ENCODE peak calls at places on chromosomes 5 and 9, in seven cellular contexts. One of them, this sample, is unnamed.

GRCh38 chr9:125438506-125439433 is 177.1 kb downstream of the GAPVD1 start:
- DNase-seq in uterus: no peak
- DNase-seq in ovary: no peak
- DNase-seq in mesothelial cell of epicardium: no peak
- DNase-seq in PC-9: no peak
- DNase-seq in endothelial cell of umbilical vein: no peak
- DNase-seq in breast epithelium: no peak
- DNase-seq in this sample: no peak

GRCh38 chr5:81393783-81394718 is at the start of gene ACOT12:
- DNase-seq in ovary: no peak
- DNase-seq in PC-9: no peak
- DNase-seq in breast epithelium: no peak
- DNase-seq in mesothelial cell of epicardium: peak
- DNase-seq in uterus: peak
- DNase-seq in endothelial cell of umbilical vein: no peak
- DNase-seq in this sample: peak

GRCh38 chr5:161002571-161003074 is 150.6 kb upstream of the ATP10B start:
- DNase-seq in breast epithelium: no peak
- DNase-seq in ovary: no peak
- DNase-seq in uterus: no peak
- DNase-seq in PC-9: no peak
- DNase-seq in mesothelial cell of epicardium: no peak
- DNase-seq in endothelial cell of umbilical vein: no peak
- DNase-seq in this sample: no peak

GRCh38 chr5:93299596-93300308 is 281.3 kb downstream of the NR2F1-AS1 start:
- DNase-seq in breast epithelium: no peak
- DNase-seq in ovary: no peak
- DNase-seq in mesothelial cell of epicardium: no peak
- DNase-seq in PC-9: no peak
- DNase-seq in uterus: no peak
- DNase-seq in endothelial cell of umbilical vein: no peak
- DNase-seq in this sample: no peak

GRCh38 chr9:112072721-112073553 is 102.2 kb downstream of the SUSD1 start:
- DNase-seq in uterus: no peak
- DNase-seq in breast epithelium: no peak
- DNase-seq in ovary: no peak
- DNase-seq in endothelial cell of umbilical vein: no peak
- DNase-seq in PC-9: peak
- DNase-seq in mesothelial cell of epicardium: no peak
- DNase-seq in this sample: no peak

GRCh38 chr5:145245354-145245753 is 589.8 kb downstream of the PRELID2 start:
- DNase-seq in PC-9: no peak
- DNase-seq in mesothelial cell of epicardium: no peak
- DNase-seq in endothelial cell of umbilical vein: peak
- DNase-seq in ovary: no peak
- DNase-seq in uterus: no peak
- DNase-seq in breast epithelium: no peak
- DNase-seq in this sample: no peak

GRCh38 chr9:133708770-133709611 is 29.2 kb downstream of the SARDH start:
- DNase-seq in breast epithelium: no peak
- DNase-seq in endothelial cell of umbilical vein: no peak
- DNase-seq in PC-9: no peak
- DNase-seq in ovary: peak
- DNase-seq in mesothelial cell of epicardium: no peak
- DNase-seq in uterus: no peak
- DNase-seq in this sample: no peak

GRCh38 chr5:112709416-112709815 is 28.3 kb upstream of the APC start:
- DNase-seq in uterus: no peak
- DNase-seq in mesothelial cell of epicardium: no peak
- DNase-seq in endothelial cell of umbilical vein: no peak
- DNase-seq in breast epithelium: no peak
- DNase-seq in PC-9: no peak
- DNase-seq in ovary: no peak
- DNase-seq in this sample: no peak

GRCh38 chr9:16794871-16795639 is 75.4 kb downstream of the BNC2 start:
- DNase-seq in mesothelial cell of epicardium: no peak
- DNase-seq in uterus: peak
- DNase-seq in breast epithelium: no peak
- DNase-seq in PC-9: no peak
- DNase-seq in endothelial cell of umbilical vein: peak
- DNase-seq in ovary: no peak
- DNase-seq in this sample: no peak

GRCh38 chr5:95417971-95418370 is 26.8 kb downstream of the FAM81B start:
- DNase-seq in ovary: no peak
- DNase-seq in endothelial cell of umbilical vein: no peak
- DNase-seq in PC-9: no peak
- DNase-seq in mesothelial cell of epicardium: no peak
- DNase-seq in breast epithelium: no peak
- DNase-seq in uterus: no peak
- DNase-seq in this sample: no peak

GRCh38 chr5:107853031-107853430 is 182.3 kb upstream of the EFNA5 start:
- DNase-seq in mesothelial cell of epicardium: no peak
- DNase-seq in breast epithelium: no peak
- DNase-seq in endothelial cell of umbilical vein: no peak
- DNase-seq in PC-9: no peak
- DNase-seq in ovary: no peak
- DNase-seq in uterus: no peak
- DNase-seq in this sample: no peak

GRCh38 chr5:175867587-175868347 is 3.6 kb upstream of the CPLX2 start:
- DNase-seq in endothelial cell of umbilical vein: no peak
- DNase-seq in breast epithelium: no peak
- DNase-seq in PC-9: no peak
- DNase-seq in mesothelial cell of epicardium: no peak
- DNase-seq in uterus: no peak
- DNase-seq in ovary: no peak
- DNase-seq in this sample: no peak

GRCh38 chr9:99299214-99300102 is 77.4 kb downstream of the SEC61B start:
- DNase-seq in ovary: no peak
- DNase-seq in endothelial cell of umbilical vein: peak
- DNase-seq in uterus: no peak
- DNase-seq in mesothelial cell of epicardium: no peak
- DNase-seq in PC-9: no peak
- DNase-seq in breast epithelium: no peak
- DNase-seq in this sample: no peak

GRCh38 chr5:163574477-163575440 is 69.3 kb downstream of the MAT2B start:
- DNase-seq in mesothelial cell of epicardium: no peak
- DNase-seq in endothelial cell of umbilical vein: peak
- DNase-seq in uterus: no peak
- DNase-seq in breast epithelium: no peak
- DNase-seq in ovary: no peak
- DNase-seq in PC-9: no peak
- DNase-seq in this sample: no peak

GRCh38 chr5:75245023-75245422 is 8.3 kb upstream of the ANKRD31 start:
- DNase-seq in ovary: no peak
- DNase-seq in uterus: no peak
- DNase-seq in endothelial cell of umbilical vein: no peak
- DNase-seq in mesothelial cell of epicardium: no peak
- DNase-seq in breast epithelium: no peak
- DNase-seq in PC-9: no peak
- DNase-seq in this sample: no peak

GRCh38 chr5:5522336-5522735 is 99.9 kb downstream of the ICE1 start:
- DNase-seq in breast epithelium: no peak
- DNase-seq in mesothelial cell of epicardium: no peak
- DNase-seq in uterus: no peak
- DNase-seq in ovary: no peak
- DNase-seq in PC-9: no peak
- DNase-seq in endothelial cell of umbilical vein: no peak
- DNase-seq in this sample: no peak

DNA sequence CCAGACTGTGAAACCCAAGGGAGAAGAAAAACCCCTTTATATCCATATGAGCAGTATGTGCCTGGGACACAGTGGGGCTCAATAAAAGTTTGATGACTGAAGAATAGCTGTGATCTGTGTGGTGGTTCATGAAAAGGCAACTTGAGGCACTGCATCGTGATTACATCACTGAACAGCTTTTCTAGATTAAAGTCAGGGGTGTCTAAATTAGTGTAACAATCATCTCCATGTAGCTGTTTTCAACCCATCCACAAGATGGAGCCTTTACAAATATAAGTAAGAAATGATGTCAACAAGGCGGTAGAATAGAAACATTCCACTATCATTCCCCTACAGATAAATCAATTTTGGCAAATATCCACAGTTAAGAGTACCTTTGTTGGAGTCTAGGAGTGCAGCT is 55.5 kb downstream of the PRRC1 start:
- DNase-seq in endothelial cell of umbilical vein: no peak
- DNase-seq in uterus: no peak
- DNase-seq in mesothelial cell of epicardium: no peak
- DNase-seq in ovary: no peak
- DNase-seq in breast epithelium: no peak
- DNase-seq in PC-9: no peak
- DNase-seq in this sample: no peak
- TF ChIP-seq CTCF in endothelial cell of umbilical vein: peak
- TF ChIP-seq CTCF in uterus: no peak
- TF ChIP-seq CTCF in mesothelial cell of epicardium: no peak
- TF ChIP-seq CTCF in ovary: no peak
- TF ChIP-seq CTCF in breast epithelium: no peak
- TF ChIP-seq CTCF in PC-9: no peak
- TF ChIP-seq CTCF in this sample: peak

DNA sequence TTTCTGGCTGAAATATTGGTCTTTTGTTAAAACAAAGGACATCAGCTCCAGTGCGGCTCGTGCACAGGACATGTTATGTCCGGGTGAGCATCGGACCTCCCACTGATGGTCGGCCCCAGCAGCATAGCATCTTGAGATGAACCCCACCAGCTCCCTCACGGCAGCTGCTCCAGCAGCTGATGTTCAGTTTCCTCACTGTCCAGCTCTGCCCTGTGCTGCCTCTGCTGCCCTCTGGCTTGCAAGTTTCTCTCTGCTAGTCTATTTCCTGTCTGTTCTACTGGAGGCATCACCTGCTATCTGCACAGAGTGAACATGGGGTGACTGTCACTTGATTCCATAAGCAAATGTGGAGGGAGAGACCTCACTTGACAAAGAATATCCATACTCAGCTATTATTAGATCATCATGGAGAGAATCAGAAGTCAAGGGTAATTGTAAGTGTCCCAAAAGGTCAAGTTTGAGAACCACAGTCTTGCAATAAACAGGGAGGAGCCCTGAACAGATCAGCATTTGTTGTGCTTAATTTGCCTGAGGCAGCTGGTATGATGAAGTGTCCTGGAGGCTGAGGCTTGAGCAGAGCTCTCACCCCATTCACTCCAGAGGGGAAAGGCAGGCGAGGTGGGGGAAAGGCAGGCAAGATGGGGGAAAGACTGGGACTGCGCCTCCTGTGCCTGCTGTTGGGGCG is 702.8 kb downstream of the SEMA5A start:
- DNase-seq in PC-9: no peak
- DNase-seq in ovary: no peak
- DNase-seq in breast epithelium: no peak
- DNase-seq in mesothelial cell of epicardium: no peak
- DNase-seq in uterus: no peak
- DNase-seq in endothelial cell of umbilical vein: no peak
- DNase-seq in this sample: no peak
- TF ChIP-seq CTCF in PC-9: peak
- TF ChIP-seq CTCF in ovary: no peak
- TF ChIP-seq CTCF in breast epithelium: no peak
- TF ChIP-seq CTCF in mesothelial cell of epicardium: no peak
- TF ChIP-seq CTCF in uterus: no peak
- TF ChIP-seq CTCF in endothelial cell of umbilical vein: no peak
- TF ChIP-seq CTCF in this sample: peak

DNA sequence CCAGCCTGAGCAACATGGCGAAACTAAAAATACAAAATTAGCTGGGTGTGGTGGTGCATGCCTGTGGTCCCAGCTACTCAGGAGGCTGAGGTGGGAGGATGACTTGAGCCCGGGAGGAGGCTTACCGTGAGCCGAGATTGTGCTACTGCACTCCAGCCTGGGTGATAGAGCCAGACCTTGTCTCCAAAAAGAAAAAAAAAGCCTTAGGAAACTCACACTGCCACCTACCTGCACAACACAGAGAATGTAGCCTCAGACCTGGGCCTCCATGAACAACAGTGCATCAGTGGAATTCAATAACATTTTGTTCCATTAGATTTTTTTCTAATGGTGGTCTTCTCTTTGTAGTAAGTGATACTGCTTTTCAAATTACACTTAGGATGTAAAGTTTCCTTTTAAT is 63.8 kb upstream of the RARS1 start:
- DNase-seq in mesothelial cell of epicardium: no peak
- DNase-seq in PC-9: no peak
- DNase-seq in breast epithelium: no peak
- DNase-seq in endothelial cell of umbilical vein: no peak
- DNase-seq in ovary: no peak
- DNase-seq in uterus: no peak
- DNase-seq in this sample: no peak
- TF ChIP-seq CTCF in mesothelial cell of epicardium: no peak
- TF ChIP-seq CTCF in PC-9: peak
- TF ChIP-seq CTCF in breast epithelium: peak
- TF ChIP-seq CTCF in endothelial cell of umbilical vein: no peak
- TF ChIP-seq CTCF in ovary: no peak
- TF ChIP-seq CTCF in uterus: no peak
- TF ChIP-seq CTCF in this sample: peak

GRCh38 chr9:93035821-93036351 is 22.6 kb upstream of the SUSD3 start:
- DNase-seq in breast epithelium: no peak
- DNase-seq in endothelial cell of umbilical vein: no peak
- DNase-seq in mesothelial cell of epicardium: no peak
- DNase-seq in uterus: no peak
- DNase-seq in ovary: no peak
- DNase-seq in PC-9: no peak
- DNase-seq in this sample: no peak

GRCh38 chr9:93035106-93035660 is 23.3 kb upstream of the SUSD3 start:
- DNase-seq in uterus: no peak
- DNase-seq in PC-9: no peak
- DNase-seq in ovary: peak
- DNase-seq in mesothelial cell of epicardium: no peak
- DNase-seq in endothelial cell of umbilical vein: no peak
- DNase-seq in breast epithelium: no peak
- DNase-seq in this sample: no peak

GRCh38 chr9:93037476-93037971 is 21.0 kb upstream of the SUSD3 start:
- DNase-seq in PC-9: no peak
- DNase-seq in breast epithelium: no peak
- DNase-seq in endothelial cell of umbilical vein: no peak
- DNase-seq in mesothelial cell of epicardium: no peak
- DNase-seq in ovary: no peak
- DNase-seq in uterus: no peak
- DNase-seq in this sample: no peak

GRCh38 chr9:93038918-93039317 is 19.6 kb upstream of the SUSD3 start:
- DNase-seq in breast epithelium: no peak
- DNase-seq in endothelial cell of umbilical vein: no peak
- DNase-seq in ovary: no peak
- DNase-seq in PC-9: no peak
- DNase-seq in uterus: no peak
- DNase-seq in mesothelial cell of epicardium: no peak
- DNase-seq in this sample: no peak

DNA sequence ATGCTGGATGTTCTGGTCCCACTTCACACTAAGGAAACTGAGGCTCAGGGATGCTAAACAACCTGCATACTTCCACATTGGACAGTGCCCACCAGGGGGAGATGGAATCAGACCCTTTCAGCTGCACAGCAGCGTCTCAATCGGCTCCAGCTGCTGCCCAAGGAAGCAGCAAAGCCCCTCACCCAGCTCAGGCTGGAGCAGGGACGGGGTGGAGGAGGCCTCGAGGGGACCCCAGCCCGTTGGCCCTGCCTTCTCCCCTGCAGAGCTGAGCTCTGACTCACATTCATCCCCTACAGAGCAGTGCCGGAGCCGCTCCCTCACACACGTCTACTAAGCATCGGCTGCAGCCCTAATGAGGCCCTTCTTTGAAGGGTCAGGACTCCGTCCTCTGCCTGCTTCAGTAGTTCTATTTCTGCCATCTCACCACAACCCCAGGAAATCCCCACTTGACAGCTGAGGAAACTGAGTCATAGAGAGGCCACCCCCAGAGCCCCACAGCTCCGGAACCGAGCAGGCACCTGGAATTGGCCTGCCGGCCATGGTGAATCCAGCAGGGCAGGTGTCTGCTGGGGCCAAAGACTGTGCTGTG is 21.5 kb upstream of the SUSD3 start:
- DNase-seq in mesothelial cell of epicardium: no peak
- DNase-seq in endothelial cell of umbilical vein: no peak
- DNase-seq in breast epithelium: no peak
- DNase-seq in uterus: no peak
- DNase-seq in ovary: no peak
- DNase-seq in PC-9: no peak
- DNase-seq in this sample: no peak
- TF ChIP-seq CTCF in mesothelial cell of epicardium: peak
- TF ChIP-seq CTCF in endothelial cell of umbilical vein: no peak
- TF ChIP-seq CTCF in breast epithelium: no peak
- TF ChIP-seq CTCF in uterus: no peak
- TF ChIP-seq CTCF in ovary: no peak
- TF ChIP-seq CTCF in PC-9: no peak
- TF ChIP-seq CTCF in this sample: peak